ENCODE peak calls at places on chromosomes 11 and 22, in four cellular contexts. One of them, this sample, is unnamed.

GRCh38 chr11:35598254-35599125 is 19.8 kb upstream of the FJX1 start:
- DNase-seq in transverse colon: no peak
- DNase-seq in lower leg skin: no peak
- DNase-seq in upper lobe of left lung: no peak
- DNase-seq in this sample: no peak

GRCh38 chr11:44235765-44236201 is 74.2 kb downstream of the ALX4 start:
- DNase-seq in upper lobe of left lung: no peak
- DNase-seq in lower leg skin: no peak
- DNase-seq in transverse colon: no peak
- DNase-seq in this sample: no peak

GRCh38 chr11:126973051-126973450 is 27.5 kb downstream of the KIRREL3 start:
- DNase-seq in lower leg skin: no peak
- DNase-seq in transverse colon: no peak
- DNase-seq in upper lobe of left lung: no peak
- DNase-seq in this sample: no peak

GRCh38 chr11:2431395-2431794 is 12.9 kb downstream of the TRPM5 start:
- DNase-seq in upper lobe of left lung: no peak
- DNase-seq in lower leg skin: no peak
- DNase-seq in transverse colon: no peak
- DNase-seq in this sample: no peak

GRCh38 chr11:111571829-111572501 is 30.3 kb upstream of the SIK2 start:
- DNase-seq in lower leg skin: no peak
- DNase-seq in transverse colon: no peak
- DNase-seq in upper lobe of left lung: no peak
- DNase-seq in this sample: no peak

GRCh38 chr22:47100646-47101045 is 338.2 kb downstream of the TBC1D22A start:
- DNase-seq in upper lobe of left lung: no peak
- DNase-seq in transverse colon: no peak
- DNase-seq in lower leg skin: no peak
- DNase-seq in this sample: no peak

GRCh38 chr11:96169250-96169649 is 173.7 kb downstream of the MAML2 start:
- DNase-seq in lower leg skin: no peak
- DNase-seq in upper lobe of left lung: no peak
- DNase-seq in transverse colon: no peak
- DNase-seq in this sample: no peak

GRCh38 chr22:16988257-16988656 is 19.8 kb downstream of the GAB4 start:
- DNase-seq in upper lobe of left lung: no peak
- DNase-seq in lower leg skin: no peak
- DNase-seq in transverse colon: no peak
- DNase-seq in this sample: no peak

GRCh38 chr11:27464155-27464759 is 8.3 kb downstream of the LGR4 start:
- DNase-seq in upper lobe of left lung: no peak
- DNase-seq in lower leg skin: no peak
- DNase-seq in transverse colon: no peak
- DNase-seq in this sample: no peak

GRCh38 chr11:111719379-111719778 is 46.8 kb downstream of the PPP2R1B start:
- DNase-seq in lower leg skin: no peak
- DNase-seq in upper lobe of left lung: no peak
- DNase-seq in transverse colon: no peak
- DNase-seq in this sample: no peak

GRCh38 chr11:100930185-100930778 is 199.3 kb downstream of the PGR start:
- DNase-seq in upper lobe of left lung: no peak
- DNase-seq in transverse colon: no peak
- DNase-seq in lower leg skin: no peak
- DNase-seq in this sample: no peak

GRCh38 chr22:40491990-40492631 is 121.7 kb downstream of the SGSM3 start:
- DNase-seq in lower leg skin: peak
- DNase-seq in transverse colon: no peak
- DNase-seq in upper lobe of left lung: no peak
- DNase-seq in this sample: no peak

GRCh38 chr11:116073854-116074837 is 569.9 kb upstream of the CADM1 start:
- DNase-seq in transverse colon: no peak
- DNase-seq in lower leg skin: no peak
- DNase-seq in upper lobe of left lung: no peak
- DNase-seq in this sample: no peak

GRCh38 chr22:18091916-18092526 is 14.2 kb downstream of the PEX26 start:
- DNase-seq in transverse colon: peak
- DNase-seq in lower leg skin: peak
- DNase-seq in upper lobe of left lung: peak
- DNase-seq in this sample: no peak

GRCh38 chr11:76897233-76897632 is 36.5 kb downstream of the ACER3 start:
- DNase-seq in upper lobe of left lung: no peak
- DNase-seq in transverse colon: no peak
- DNase-seq in lower leg skin: no peak
- DNase-seq in this sample: no peak

GRCh38 chr11:16960250-16960649 is 54.0 kb downstream of the PLEKHA7 start:
- DNase-seq in lower leg skin: no peak
- DNase-seq in transverse colon: no peak
- DNase-seq in upper lobe of left lung: no peak
- DNase-seq in this sample: no peak

GRCh38 chr11:70757241-70757640 is 358.9 kb downstream of the CTTN start:
- DNase-seq in upper lobe of left lung: no peak
- DNase-seq in lower leg skin: no peak
- DNase-seq in transverse colon: no peak
- DNase-seq in this sample: no peak

GRCh38 chr11:120746836-120747609 is 235.5 kb downstream of the GRIK4 start:
- DNase-seq in transverse colon: no peak
- DNase-seq in lower leg skin: peak
- DNase-seq in upper lobe of left lung: no peak
- DNase-seq in this sample: no peak

GRCh38 chr22:37370306-37370979 is 56.8 kb downstream of the ELFN2 start:
- DNase-seq in lower leg skin: peak
- DNase-seq in transverse colon: peak
- DNase-seq in upper lobe of left lung: no peak
- DNase-seq in this sample: no peak

GRCh38 chr11:46294365-46295309 is 17.2 kb downstream of the CREB3L1 start:
- DNase-seq in lower leg skin: no peak
- DNase-seq in transverse colon: no peak
- DNase-seq in upper lobe of left lung: no peak
- DNase-seq in this sample: no peak

GRCh38 chr22:22999473-22999872 is 70.8 kb upstream of the GNAZ start:
- DNase-seq in transverse colon: no peak
- DNase-seq in lower leg skin: no peak
- DNase-seq in upper lobe of left lung: no peak
- DNase-seq in this sample: no peak

GRCh38 chr11:57637626-57638004 is 12.1 kb downstream of the YPEL4 start:
- DNase-seq in upper lobe of left lung: peak
- DNase-seq in transverse colon: no peak
- DNase-seq in lower leg skin: no peak
- DNase-seq in this sample: peak

GRCh38 chr11:95042239-95042638 is 7.0 kb upstream of the KDM4F start:
- DNase-seq in transverse colon: no peak
- DNase-seq in upper lobe of left lung: no peak
- DNase-seq in lower leg skin: no peak
- DNase-seq in this sample: no peak

GRCh38 chr22:37686002-37686982 is at the start of gene NOL12:
- DNase-seq in transverse colon: peak
- DNase-seq in lower leg skin: peak
- DNase-seq in upper lobe of left lung: peak
- DNase-seq in this sample: peak

GRCh38 chr22:50674606-50675552 is 2.3 kb downstream of the SHANK3 start:
- DNase-seq in transverse colon: peak
- DNase-seq in lower leg skin: no peak
- DNase-seq in upper lobe of left lung: peak
- DNase-seq in this sample: peak

GRCh38 chr11:35214181-35214770 is 75.3 kb downstream of the CD44 start:
- DNase-seq in upper lobe of left lung: no peak
- DNase-seq in lower leg skin: no peak
- DNase-seq in transverse colon: no peak
- DNase-seq in this sample: no peak

GRCh38 chr22:35510951-35511350 is 29.7 kb upstream of the RASD2 start:
- DNase-seq in upper lobe of left lung: no peak
- DNase-seq in transverse colon: no peak
- DNase-seq in lower leg skin: no peak
- DNase-seq in this sample: no peak

GRCh38 chr11:114115406-114116054 is 56.0 kb downstream of the ZBTB16 start:
- DNase-seq in upper lobe of left lung: no peak
- DNase-seq in lower leg skin: no peak
- DNase-seq in transverse colon: no peak
- DNase-seq in this sample: no peak
- TF ChIP-seq CTCF in upper lobe of left lung: no peak
- TF ChIP-seq CTCF in lower leg skin: no peak
- TF ChIP-seq CTCF in transverse colon: no peak
- TF ChIP-seq CTCF in this sample: peak

GRCh38 chr22:27726726-27727449 is 74.7 kb downstream of the MN1 start:
- DNase-seq in lower leg skin: peak
- DNase-seq in transverse colon: peak
- DNase-seq in upper lobe of left lung: no peak
- DNase-seq in this sample: no peak
- TF ChIP-seq CTCF in lower leg skin: no peak
- TF ChIP-seq CTCF in transverse colon: no peak
- TF ChIP-seq CTCF in upper lobe of left lung: no peak
- TF ChIP-seq CTCF in this sample: no peak

GRCh38 chr22:39325392-39325932 is 6.0 kb upstream of the RPL3 start:
- DNase-seq in upper lobe of left lung: no peak
- DNase-seq in lower leg skin: no peak
- DNase-seq in transverse colon: no peak
- DNase-seq in this sample: no peak

GRCh38 chr22:39332441-39333064 is 13.1 kb upstream of the RPL3 start:
- DNase-seq in transverse colon: no peak
- DNase-seq in upper lobe of left lung: no peak
- DNase-seq in lower leg skin: no peak
- DNase-seq in this sample: no peak

DNA sequence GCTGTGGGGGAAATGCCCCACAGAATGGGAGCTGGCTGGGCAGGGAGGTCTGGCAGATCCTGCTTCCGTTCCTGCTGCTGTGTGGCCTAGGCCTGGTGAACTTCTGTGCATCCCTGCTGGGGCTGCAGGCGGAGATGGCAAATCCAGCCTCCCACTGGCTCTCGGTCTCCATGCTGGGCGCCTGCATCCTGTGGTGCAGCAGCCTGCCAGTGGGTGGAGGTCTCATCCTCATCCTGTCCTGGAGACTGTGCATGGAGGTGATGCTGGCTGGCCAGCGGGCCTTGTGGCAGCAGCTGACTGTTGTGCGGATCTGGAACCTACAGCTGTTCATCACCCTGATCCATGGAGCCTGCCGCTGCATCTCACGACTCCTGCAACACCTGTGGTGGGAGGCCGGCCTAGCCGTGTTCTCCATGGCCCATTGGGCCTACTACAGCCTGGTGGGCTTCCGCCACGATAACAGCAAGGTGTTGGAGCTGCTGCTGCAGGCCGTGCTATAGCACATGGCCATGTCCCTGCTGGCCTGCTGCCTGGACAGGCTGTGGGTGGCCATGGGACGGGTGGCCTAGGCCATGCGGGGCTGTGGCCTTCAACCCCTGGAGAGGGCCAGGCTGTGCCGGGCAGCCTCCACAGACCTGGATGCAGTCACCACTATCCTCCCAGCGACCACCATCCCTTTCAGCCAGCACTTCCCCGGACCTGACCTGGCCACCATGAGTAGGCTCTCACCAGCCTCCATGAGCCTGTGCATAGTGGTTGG is 8.8 kb upstream of the RPL3 start:
- DNase-seq in upper lobe of left lung: peak
- DNase-seq in transverse colon: no peak
- DNase-seq in lower leg skin: no peak
- DNase-seq in this sample: no peak
- TF ChIP-seq CTCF in upper lobe of left lung: no peak
- TF ChIP-seq CTCF in transverse colon: no peak
- TF ChIP-seq CTCF in lower leg skin: no peak
- TF ChIP-seq CTCF in this sample: no peak

GRCh38 chr22:20080776-20081654 is 974 bp downstream of the DGCR8 start:
- DNase-seq in lower leg skin: no peak
- DNase-seq in upper lobe of left lung: no peak
- DNase-seq in transverse colon: peak
- DNase-seq in this sample: no peak
- TF ChIP-seq CTCF in lower leg skin: no peak
- TF ChIP-seq CTCF in upper lobe of left lung: no peak
- TF ChIP-seq CTCF in transverse colon: no peak
- TF ChIP-seq CTCF in this sample: no peak